ENCODE peak calls at places on chromosome 17, in four cellular contexts. B is activated T-cell treated with anti-CD3 and anti-CD28 coated beads, Interleukin-2, amount 50 U/mL, for 48 hours; M is MM.1S; Z is KBM-7. K is an unnamed sample.

GRCh38 chr17:48882272-48882671 is 10.3 kb upstream of the ATP5MC1 start:
- DNase-seq in Z (no peak), B (no peak), M (peak; percentile 82), K (no peak)

GRCh38 chr17:45666046-45666600 is 118.0 kb upstream of the CRHR1 start:
- DNase-seq in M (no peak), Z (no peak), B (no peak), K (peak; percentile 31)

GRCh38 chr17:65163990-65164495 is 26.9 kb downstream of the RGS9 start:
- DNase-seq in Z (no peak), M (no peak), B (peak; percentile 53), K (peak; percentile 90)

GRCh38 chr17:78839762-78840529 is 668 bp downstream of the USP36 start:
- DNase-seq in Z (peak; percentile 41), B (peak; percentile 66), M (peak; percentile 51), K (peak; percentile 80)

GRCh38 chr17:80198144-80198661 is 21.9 kb downstream of the SGSH start:
- DNase-seq in M (no peak), B (no peak), Z (no peak), K (no peak)

GRCh38 chr17:29292992-29293889 is 707 bp downstream of the NUFIP2 start:
- DNase-seq in B (peak; percentile 73), M (peak; percentile 44), Z (peak; percentile 55), K (peak; percentile 83)

GRCh38 chr17:40499551-40500189 is 1.8 kb downstream of the TNS4 start:
- DNase-seq in B (no peak), M (no peak), Z (peak; percentile 63), K (peak; percentile 79)

GRCh38 chr17:66950886-66951604 is 13.5 kb upstream of the CACNG4 start:
- DNase-seq in Z (no peak), B (no peak), M (no peak), K (no peak)

GRCh38 chr17:63309021-63309420 is 137.1 kb downstream of the CYB561 start:
- DNase-seq in M (no peak), B (no peak), Z (no peak), K (peak; percentile 6)

GRCh38 chr17:64780096-64781012 is 118.2 kb upstream of the SMURF2 start:
- DNase-seq in B (peak; percentile 83), Z (no peak), M (peak; percentile 65), K (peak; percentile 94)

GRCh38 chr17:3511841-3512511 is 36.2 kb downstream of the ASPA start:
- DNase-seq in M (no peak), B (no peak), Z (no peak), K (no peak)

GRCh38 chr17:78045316-78045715 is 83.2 kb downstream of the TMC6 start:
- DNase-seq in Z (no peak), M (no peak), B (no peak), K (no peak)

GRCh38 chr17:2232244-2232638 is 71.3 kb downstream of the SMG6 start:
- DNase-seq in M (no peak), B (no peak), Z (no peak), K (no peak)

GRCh38 chr17:82350182-82351030 is 8.6 kb upstream of the TEX19 start:
- DNase-seq in Z (peak; percentile 81), M (peak; percentile 96), B (peak; percentile 72), K (no peak)

GRCh38 chr17:55420776-55421178 is 858 bp downstream of the MMD start:
- DNase-seq in M (no peak), Z (peak; percentile 43), B (peak; percentile 65), K (peak; percentile 47)

GRCh38 chr17:73887739-73888138 is 243.5 kb upstream of the SDK2 start:
- DNase-seq in B (no peak), M (no peak), Z (no peak), K (no peak)

GRCh38 chr17:38761612-38762011 is 9.1 kb downstream of the PSMB3 start:
- DNase-seq in Z (peak; percentile 62), B (peak; percentile 48), M (no peak), K (peak; percentile 62)

GRCh38 chr17:62051053-62051452 is 14.0 kb downstream of the MED13 start:
- DNase-seq in M (no peak), Z (no peak), B (no peak), K (no peak)

GRCh38 chr17:9368631-9369030 is 207.0 kb downstream of the STX8 start:
- DNase-seq in Z (no peak), B (no peak), M (no peak), K (no peak)

GRCh38 chr17:37743875-37744632 is 805 bp downstream of the HNF1B start:
- DNase-seq in Z (no peak), M (no peak), B (peak; percentile 33), K (peak; percentile 39)

GRCh38 chr17:41810659-41811548 is 845 bp downstream of the P3H4 start:
- DNase-seq in M (no peak), Z (no peak), B (no peak), K (peak; percentile 64)

GRCh38 chr17:979211-979538 is 401 bp downstream of the NXN start:
- DNase-seq in B (no peak), M (no peak), Z (no peak), K (peak; percentile 73)

GRCh38 chr17:60102632-60103047 is 23.9 kb upstream of the HEATR6 start:
- DNase-seq in B (peak; percentile 35), M (no peak), Z (peak; percentile 76), K (peak; percentile 18)

GRCh38 chr17:82241183-82241925 is 12.5 kb downstream of the SLC16A3 start:
- DNase-seq in Z (peak; percentile 54), M (no peak), B (peak; percentile 69), K (peak; percentile 50)

GRCh38 chr17:83183150-83183820 is 103.9 kb downstream of the METRNL start:
- DNase-seq in M (no peak), B (no peak), Z (no peak), K (no peak)

GRCh38 chr17:81329279-81329926 is 34.3 kb upstream of the SLC38A10 start:
- DNase-seq in Z (no peak), M (peak; percentile 81), B (no peak), K (peak; percentile 99)

GRCh38 chr17:50918933-50919296 is 52.8 kb upstream of the TOB1 start:
- DNase-seq in Z (no peak), M (no peak), B (peak; percentile 56), K (peak; percentile 50)